ENCODE peak calls at places on chromosome 14, in seven cellular contexts. K is heart left ventricle, E is prostate gland, I is tibial nerve, Y is tibial artery, J is lower lobe of right lung, H is A549. D is an unnamed sample.

GRCh38 chr14:98182385-98183055 is 1089.5 kb downstream of the BCL11B start:
- DNase-seq in K (no peak), E (no peak), I (no peak), Y (no peak), J (no peak), H (no peak), D (no peak)

GRCh38 chr14:72812292-72812851 is 81.5 kb downstream of the DPF3 start:
- DNase-seq in K (peak; percentile 95), E (no peak), I (no peak), Y (peak; percentile 94), J (no peak), H (no peak), D (no peak)

GRCh38 chr14:69312608-69313007 is 52.6 kb downstream of the GALNT16 start:
- DNase-seq in K (no peak), E (peak; percentile 23), I (no peak), Y (peak; percentile 57), J (no peak), H (no peak), D (no peak)

GRCh38 chr14:53741379-53742225 is 215.0 kb downstream of the BMP4 start:
- DNase-seq in K (no peak), E (no peak), I (no peak), Y (no peak), J (no peak), H (no peak), D (no peak)

GRCh38 chr14:101078892-101079221 is 175.3 kb upstream of the RTL1 start:
- DNase-seq in K (no peak), E (no peak), I (no peak), Y (no peak), J (no peak), H (no peak), D (no peak)

GRCh38 chr14:105197274-105197673 is 16.2 kb upstream of the NUDT14 start:
- DNase-seq in K (peak; percentile 82), E (no peak), I (no peak), Y (no peak), J (no peak), H (peak; percentile 47), D (peak; percentile 73)

GRCh38 chr14:63852271-63852816 is 460 bp upstream of the SYNE2 start:
- DNase-seq in K (no peak), E (no peak), I (no peak), Y (no peak), J (no peak), H (peak; percentile 29), D (peak; percentile 24)

GRCh38 chr14:22508150-22508457 is 80.9 kb downstream of the DAD1 start:
- DNase-seq in K (no peak), E (no peak), I (no peak), Y (no peak), J (no peak), H (no peak), D (no peak)

GRCh38 chr14:77053046-77053841 is 24.7 kb upstream of the IRF2BPL start:
- DNase-seq in K (peak; percentile 86), E (peak; percentile 69), I (no peak), Y (peak; percentile 82), J (peak; percentile 85), H (peak; percentile 65), D (peak; percentile 76)

GRCh38 chr14:46137786-46138185 is 513.8 kb downstream of the RPL10L start:
- DNase-seq in K (no peak), E (no peak), I (no peak), Y (no peak), J (no peak), H (no peak), D (no peak)

GRCh38 chr14:50453869-50454268 is 57.2 kb upstream of the CDKL1 start:
- DNase-seq in K (no peak), E (no peak), I (no peak), Y (no peak), J (no peak), H (no peak), D (no peak)

GRCh38 chr14:66939409-66939808 is 249.8 kb upstream of the GARIN2 start:
- DNase-seq in K (no peak), E (no peak), I (no peak), Y (no peak), J (no peak), H (no peak), D (no peak)

GRCh38 chr14:65303185-65303901 is 109.2 kb upstream of the FUT8 start:
- DNase-seq in K (no peak), E (no peak), I (no peak), Y (no peak), J (no peak), H (no peak), D (peak; percentile 39)

GRCh38 chr14:73613046-73613383 is 698 bp downstream of the ACOT6 start:
- DNase-seq in K (no peak), E (no peak), I (no peak), Y (no peak), J (no peak), H (peak; percentile 52), D (no peak)

GRCh38 chr14:104593241-104593701 is 11.3 kb downstream of the TMEM179 start:
- DNase-seq in K (peak; percentile 30), E (no peak), I (no peak), Y (no peak), J (peak; percentile 34), H (no peak), D (no peak)

GRCh38 chr14:66650491-66650911 is 142.6 kb downstream of the GPHN start:
- DNase-seq in K (no peak), E (no peak), I (no peak), Y (no peak), J (no peak), H (no peak), D (peak; percentile 71)

GRCh38 chr14:60214415-60215126 is 34.5 kb upstream of the PPM1A start:
- DNase-seq in K (no peak), E (no peak), I (no peak), Y (no peak), J (no peak), H (no peak), D (no peak)

GRCh38 chr14:105577339-105577861 is 51.0 kb downstream of the TMEM121 start:
- DNase-seq in K (no peak), E (no peak), I (no peak), Y (no peak), J (no peak), H (no peak), D (no peak)

GRCh38 chr14:24289649-24290283 is 9.8 kb downstream of the DHRS1 start:
- DNase-seq in K (no peak), E (no peak), I (no peak), Y (no peak), J (no peak), H (no peak), D (no peak)

GRCh38 chr14:95319312-95320075 is at the start of gene CLMN:
- DNase-seq in K (peak; percentile 48), E (peak; percentile 36), I (no peak), Y (no peak), J (peak; percentile 61), H (peak; percentile 44), D (peak; percentile 25)

GRCh38 chr14:95317817-95318343 is 1.8 kb downstream of the CLMN start:
- DNase-seq in K (no peak), E (no peak), I (no peak), Y (no peak), J (no peak), H (no peak), D (no peak)

GRCh38 chr14:95316826-95317225 is 2.9 kb downstream of the CLMN start:
- DNase-seq in K (no peak), E (no peak), I (no peak), Y (no peak), J (peak; percentile 26), H (no peak), D (no peak)

GRCh38 chr14:95318870-95319311 is 817 bp downstream of the CLMN start:
- DNase-seq in K (no peak), E (no peak), I (no peak), Y (no peak), J (peak; percentile 54), H (no peak), D (no peak)

GRCh38 chr14:95318399-95318834 is 1.3 kb downstream of the CLMN start:
- DNase-seq in K (no peak), E (no peak), I (no peak), Y (no peak), J (no peak), H (no peak), D (no peak)
- H3K4me3 ChIP-seq in K (peak overlapping the region; percentile 96), E (peak overlapping the region; percentile 90), I (peak overlapping the region; percentile 74), Y (peak overlapping the region; percentile 94), J (peak overlapping the region; percentile 80), H (peak overlapping the region; percentile 99), D (no peak overlapping the region)

DNA sequence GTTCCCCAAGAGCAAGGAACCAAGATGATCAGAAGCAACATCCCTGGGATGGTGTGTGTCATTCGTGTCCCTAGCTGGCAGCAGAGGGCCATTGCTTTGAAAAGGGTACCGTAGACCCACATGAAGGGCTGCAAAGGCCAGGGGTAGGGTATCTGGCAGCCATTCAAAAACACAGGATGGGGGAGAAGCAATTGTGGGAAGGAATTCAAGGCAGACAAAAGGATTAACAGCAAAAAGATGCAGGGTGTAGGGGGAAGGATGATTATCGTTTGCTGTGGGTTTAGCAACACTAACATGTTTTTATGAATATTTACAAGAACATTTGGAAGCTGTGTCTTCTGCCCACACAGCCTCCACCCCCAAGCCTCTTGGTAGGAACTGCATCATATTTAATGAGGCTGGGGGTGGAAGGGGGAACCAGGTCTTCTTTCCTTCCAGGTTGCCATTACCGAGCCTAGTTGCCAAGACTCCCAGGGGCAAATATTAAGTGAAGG is 169.0 kb upstream of the G2E3 start:
- DNase-seq in K (no peak), E (no peak), I (no peak), Y (no peak), J (no peak), H (no peak), D (no peak)
- TF ChIP-seq CTCF in K (no peak), E (no peak), I (no peak), Y (no peak), J (no peak), H (no peak), D (no peak)

DNA sequence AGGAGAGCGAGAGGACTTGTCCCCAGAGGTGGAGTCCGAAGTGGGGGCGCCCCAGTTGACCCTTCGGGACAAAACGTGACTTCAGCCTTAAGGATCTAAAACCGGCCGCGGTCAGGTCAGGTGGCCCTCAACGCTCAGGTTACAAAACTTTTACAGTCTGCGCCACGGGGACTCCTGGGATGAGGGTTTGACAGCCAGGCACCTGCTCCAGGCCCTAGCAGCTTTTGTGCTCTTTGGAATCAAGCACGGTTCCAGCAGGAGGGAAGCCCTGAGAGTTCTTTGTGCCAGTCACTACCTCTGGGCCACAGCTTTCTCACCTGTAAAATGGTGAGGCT is 337 bp downstream of the ZC2HC1C start:
- DNase-seq in K (no peak), E (no peak), I (no peak), Y (no peak), J (no peak), H (no peak), D (no peak)
- H3K4me3 ChIP-seq in K (peak overlapping the region; percentile 67), E (peak overlapping the region; percentile 54), I (peak overlapping the region; percentile 36), Y (peak overlapping the region; percentile 68), J (peak overlapping the region; percentile 59), H (peak overlapping the region; percentile 61), D (peak overlapping the region; percentile 53)

DNA sequence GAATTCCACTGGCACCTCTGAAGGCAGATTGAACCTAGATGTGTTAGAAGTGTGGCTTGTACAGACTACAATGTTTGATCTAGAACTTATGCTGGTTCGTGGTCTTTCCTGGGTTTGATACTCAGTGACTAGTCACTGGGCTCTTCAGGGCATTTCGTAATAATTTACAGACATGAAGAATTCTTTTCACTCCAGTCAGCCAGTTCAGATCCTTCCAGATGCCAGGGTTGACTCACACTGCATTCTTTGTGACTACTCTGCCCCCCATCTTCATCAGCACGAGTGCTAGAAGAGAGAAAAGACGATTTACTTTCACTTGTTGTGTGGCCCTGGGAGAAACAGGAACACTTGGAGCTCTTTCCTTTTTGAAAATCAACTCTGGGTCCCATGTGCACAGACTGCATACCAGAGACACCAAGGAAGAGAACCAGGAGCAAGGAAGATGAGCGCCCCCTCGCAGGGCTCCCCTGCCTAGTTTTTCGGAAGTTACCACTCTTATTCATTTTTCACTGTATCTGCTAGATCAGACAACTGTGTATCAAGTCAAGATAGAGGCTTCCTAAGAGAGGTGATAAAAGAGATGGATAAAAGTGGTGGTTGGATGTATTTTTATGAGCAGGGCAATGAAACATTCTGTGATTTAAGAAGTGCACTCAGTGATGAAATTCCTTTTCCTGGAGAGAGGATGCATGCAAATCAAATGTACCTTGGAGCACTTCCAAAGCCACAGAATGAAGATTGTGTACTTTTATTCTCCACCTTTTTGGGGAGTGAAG is 33.5 kb upstream of the EVL start:
- DNase-seq in K (peak; percentile 34), E (peak; percentile 60), I (peak; percentile 17), Y (peak; percentile 75), J (no peak), H (peak; percentile 91), D (peak; percentile 97)
- TF ChIP-seq CTCF in K (no peak), E (no peak), I (no peak), Y (no peak), J (no peak), H (peak; percentile 57), D (no peak)